ENCODE peak calls at places on chromosomes 16 and 17, in seven cellular contexts. One of them, this sample, is unnamed.

GRCh38 chr17:42706732-42707131 is 24.4 kb downstream of the CNTNAP1 start:
- DNase-seq in A673: no peak
- DNase-seq in brain microvascular endothelial cell: no peak
- DNase-seq in MM.1S: no peak
- DNase-seq in transverse colon: no peak
- DNase-seq in heart right ventricle: no peak
- DNase-seq in ovary: no peak
- DNase-seq in this sample: no peak

GRCh38 chr17:57966875-57967274 is 11.7 kb upstream of the CUEDC1 start:
- DNase-seq in A673: no peak
- DNase-seq in brain microvascular endothelial cell: no peak
- DNase-seq in MM.1S: no peak
- DNase-seq in transverse colon: no peak
- DNase-seq in heart right ventricle: no peak
- DNase-seq in ovary: no peak
- DNase-seq in this sample: peak; percentile 22

GRCh38 chr17:40179923-40180659 is 2.8 kb downstream of the RAPGEFL1 start:
- DNase-seq in A673: peak; percentile 68
- DNase-seq in brain microvascular endothelial cell: peak; percentile 63
- DNase-seq in MM.1S: no peak
- DNase-seq in transverse colon: peak; percentile 47
- DNase-seq in heart right ventricle: no peak
- DNase-seq in ovary: no peak
- DNase-seq in this sample: no peak

GRCh38 chr17:64016248-64016784 is 4.1 kb downstream of the ICAM2 start:
- DNase-seq in A673: no peak
- DNase-seq in brain microvascular endothelial cell: no peak
- DNase-seq in MM.1S: no peak
- DNase-seq in transverse colon: no peak
- DNase-seq in heart right ventricle: no peak
- DNase-seq in ovary: no peak
- DNase-seq in this sample: no peak

GRCh38 chr17:69733171-69734014 is 318.9 kb downstream of the MAP2K6 start:
- DNase-seq in A673: peak; percentile 26
- DNase-seq in brain microvascular endothelial cell: peak; percentile 35
- DNase-seq in MM.1S: peak; percentile 24
- DNase-seq in transverse colon: no peak
- DNase-seq in heart right ventricle: peak; percentile 16
- DNase-seq in ovary: no peak
- DNase-seq in this sample: no peak

GRCh38 chr16:2095315-2095853 is 40.3 kb downstream of the PKD1 start:
- DNase-seq in A673: no peak
- DNase-seq in brain microvascular endothelial cell: peak; percentile 22
- DNase-seq in MM.1S: no peak
- DNase-seq in transverse colon: no peak
- DNase-seq in heart right ventricle: no peak
- DNase-seq in ovary: no peak
- DNase-seq in this sample: no peak

GRCh38 chr16:27179500-27180072 is 23.7 kb upstream of the KDM8 start:
- DNase-seq in A673: peak; percentile 83
- DNase-seq in brain microvascular endothelial cell: peak; percentile 82
- DNase-seq in MM.1S: peak; percentile 80
- DNase-seq in transverse colon: peak; percentile 92
- DNase-seq in heart right ventricle: peak; percentile 86
- DNase-seq in ovary: peak; percentile 69
- DNase-seq in this sample: peak; percentile 79

GRCh38 chr16:81664153-81664552 is 114.9 kb upstream of the PLCG2 start:
- DNase-seq in A673: no peak
- DNase-seq in brain microvascular endothelial cell: no peak
- DNase-seq in MM.1S: no peak
- DNase-seq in transverse colon: no peak
- DNase-seq in heart right ventricle: no peak
- DNase-seq in ovary: no peak
- DNase-seq in this sample: no peak

GRCh38 chr17:62891659-62892058 is 74.4 kb upstream of the TANC2 start:
- DNase-seq in A673: no peak
- DNase-seq in brain microvascular endothelial cell: no peak
- DNase-seq in MM.1S: no peak
- DNase-seq in transverse colon: no peak
- DNase-seq in heart right ventricle: no peak
- DNase-seq in ovary: no peak
- DNase-seq in this sample: no peak

GRCh38 chr17:44386182-44386525 is 3.3 kb downstream of the ITGA2B start:
- DNase-seq in A673: no peak
- DNase-seq in brain microvascular endothelial cell: no peak
- DNase-seq in MM.1S: no peak
- DNase-seq in transverse colon: no peak
- DNase-seq in heart right ventricle: no peak
- DNase-seq in ovary: no peak
- DNase-seq in this sample: no peak

GRCh38 chr17:21288581-21289017 is 4.1 kb downstream of the MAP2K3 start:
- DNase-seq in A673: no peak
- DNase-seq in brain microvascular endothelial cell: no peak
- DNase-seq in MM.1S: no peak
- DNase-seq in transverse colon: no peak
- DNase-seq in heart right ventricle: no peak
- DNase-seq in ovary: peak; percentile 20
- DNase-seq in this sample: no peak

GRCh38 chr17:50946223-50946890 is 80.2 kb upstream of the TOB1 start:
- DNase-seq in A673: no peak
- DNase-seq in brain microvascular endothelial cell: no peak
- DNase-seq in MM.1S: no peak
- DNase-seq in transverse colon: peak; percentile 38
- DNase-seq in heart right ventricle: no peak
- DNase-seq in ovary: peak; percentile 22
- DNase-seq in this sample: no peak

GRCh38 chr17:59520276-59520675 is 45.1 kb upstream of the DHX40 start:
- DNase-seq in A673: no peak
- DNase-seq in brain microvascular endothelial cell: no peak
- DNase-seq in MM.1S: no peak
- DNase-seq in transverse colon: no peak
- DNase-seq in heart right ventricle: no peak
- DNase-seq in ovary: no peak
- DNase-seq in this sample: no peak

GRCh38 chr17:43006639-43007551 is at the start of gene IFI35:
- DNase-seq in A673: peak; percentile 70
- DNase-seq in brain microvascular endothelial cell: peak; percentile 83
- DNase-seq in MM.1S: peak; percentile 93
- DNase-seq in transverse colon: peak; percentile 93
- DNase-seq in heart right ventricle: peak; percentile 82
- DNase-seq in ovary: peak; percentile 86
- DNase-seq in this sample: peak; percentile 87

GRCh38 chr17:83056583-83057396 is 22.6 kb upstream of the METRNL start:
- DNase-seq in A673: no peak
- DNase-seq in brain microvascular endothelial cell: no peak
- DNase-seq in MM.1S: no peak
- DNase-seq in transverse colon: no peak
- DNase-seq in heart right ventricle: no peak
- DNase-seq in ovary: peak; percentile 14
- DNase-seq in this sample: no peak

GRCh38 chr16:762595-763268 is 2.2 kb downstream of the MSLN start:
- DNase-seq in A673: no peak
- DNase-seq in brain microvascular endothelial cell: no peak
- DNase-seq in MM.1S: no peak
- DNase-seq in transverse colon: no peak
- DNase-seq in heart right ventricle: no peak
- DNase-seq in ovary: no peak
- DNase-seq in this sample: no peak

GRCh38 chr16:86772671-86773338 is 194.5 kb downstream of the FOXL1 start:
- DNase-seq in A673: peak; percentile 72
- DNase-seq in brain microvascular endothelial cell: peak; percentile 78
- DNase-seq in MM.1S: no peak
- DNase-seq in transverse colon: no peak
- DNase-seq in heart right ventricle: no peak
- DNase-seq in ovary: no peak
- DNase-seq in this sample: no peak

DNA sequence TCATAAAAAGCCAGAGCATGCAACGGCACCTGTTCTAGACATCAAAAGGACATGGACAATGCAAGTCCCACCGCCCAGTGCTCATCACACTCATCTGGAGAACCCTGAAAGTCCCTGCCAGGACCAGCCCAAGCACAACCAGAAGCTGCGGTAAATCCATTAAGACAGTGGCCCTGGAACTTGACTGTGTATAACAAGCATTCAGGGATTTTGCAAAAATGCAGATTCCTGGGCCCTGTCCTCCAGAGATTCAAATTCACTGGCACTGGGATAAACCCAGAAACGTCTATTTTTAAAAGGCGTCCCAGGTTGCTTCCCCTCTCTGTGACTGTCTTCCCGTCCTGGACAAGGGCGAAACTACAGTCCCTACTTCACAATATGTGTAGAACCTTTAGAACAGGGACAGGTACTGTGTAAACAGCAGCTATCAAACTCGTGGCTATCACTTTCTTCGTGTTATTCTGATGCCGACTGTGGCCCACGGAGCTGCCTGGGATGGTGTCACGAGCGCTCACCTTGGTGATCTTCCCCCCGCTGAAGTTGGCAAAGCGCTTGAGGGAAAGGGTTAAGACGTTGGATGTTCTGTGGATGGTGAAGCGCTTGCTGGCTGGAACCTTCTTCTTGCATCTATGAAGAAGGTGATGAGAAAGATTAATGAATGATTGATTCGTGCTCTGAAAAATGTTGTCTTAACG is 22.3 kb downstream of the USP36 start:
- DNase-seq in A673: no peak
- DNase-seq in brain microvascular endothelial cell: no peak
- DNase-seq in MM.1S: no peak
- DNase-seq in transverse colon: no peak
- DNase-seq in heart right ventricle: no peak
- DNase-seq in ovary: no peak
- DNase-seq in this sample: no peak
- H3K36me3 ChIP-seq in A673: peaks cover 67% of the 10 kb centered on the region
- H3K36me3 ChIP-seq in brain microvascular endothelial cell: peaks cover 67% of the 10 kb centered on the region
- H3K36me3 ChIP-seq in MM.1S: peaks cover 39% of the 10 kb centered on the region
- H3K36me3 ChIP-seq in transverse colon: no peaks in the 10 kb centered on the region
- H3K36me3 ChIP-seq in heart right ventricle: peaks cover 42% of the 10 kb centered on the region
- H3K36me3 ChIP-seq in ovary: no peaks in the 10 kb centered on the region
- H3K36me3 ChIP-seq in this sample: peaks cover 67% of the 10 kb centered on the region

DNA sequence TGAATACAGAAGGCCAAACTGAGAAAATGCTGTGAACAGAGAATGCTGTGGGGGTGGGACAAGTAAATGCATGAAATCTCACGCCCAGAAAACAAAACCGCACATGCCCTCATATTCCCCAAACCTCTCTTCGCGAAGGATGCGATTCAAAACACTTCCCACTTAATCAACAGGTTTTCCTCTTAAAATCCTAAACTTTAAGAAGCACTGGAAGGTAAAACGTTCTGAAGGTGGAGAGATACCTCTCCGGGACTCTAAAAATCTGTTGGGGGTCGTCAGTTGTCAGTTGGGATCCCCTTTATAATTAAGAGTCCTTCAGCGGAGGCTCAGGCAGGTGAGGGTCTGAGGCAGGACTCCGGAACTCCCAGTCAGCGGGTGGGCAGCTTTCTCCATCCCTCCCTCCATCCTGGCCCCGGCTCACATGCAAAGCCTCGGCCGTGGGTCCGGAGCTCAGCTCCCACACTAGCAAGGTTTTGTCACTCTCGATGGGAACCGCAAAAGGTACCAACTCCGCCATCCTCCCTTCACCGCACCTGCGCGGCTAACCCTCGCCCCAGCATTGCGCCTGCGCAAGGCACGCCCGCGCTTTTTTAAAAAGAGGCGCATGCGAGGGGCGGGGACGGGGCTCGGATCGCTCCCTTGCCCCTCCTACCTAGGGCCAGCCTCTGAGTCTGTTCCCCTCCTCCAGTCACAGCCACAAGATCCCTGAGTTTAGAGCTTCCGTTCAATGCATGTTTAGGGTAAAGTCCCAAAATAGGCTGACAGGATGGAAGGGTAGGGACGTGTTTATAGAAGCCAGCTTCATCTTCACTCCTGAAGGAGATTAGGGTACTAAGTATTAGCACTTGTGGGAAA is at the start of gene RDM1:
- DNase-seq in A673: peak; percentile 85
- DNase-seq in brain microvascular endothelial cell: peak; percentile 53
- DNase-seq in MM.1S: peak; percentile 86
- DNase-seq in transverse colon: peak; percentile 74
- DNase-seq in heart right ventricle: peak; percentile 65
- DNase-seq in ovary: peak; percentile 43
- DNase-seq in this sample: peak; percentile 32
- H3K4me3 ChIP-seq in A673: peak within 1 kb of the TSS; percentile 59
- H3K4me3 ChIP-seq in brain microvascular endothelial cell: peak within 1 kb of the TSS; percentile 48
- H3K4me3 ChIP-seq in MM.1S: peak within 1 kb of the TSS; percentile 61
- H3K4me3 ChIP-seq in transverse colon: peak within 1 kb of the TSS; percentile 41
- H3K4me3 ChIP-seq in heart right ventricle: peak within 1 kb of the TSS; percentile 38
- H3K4me3 ChIP-seq in ovary: peak within 1 kb of the TSS; percentile 29
- H3K4me3 ChIP-seq in this sample: peak within 1 kb of the TSS; percentile 1

DNA sequence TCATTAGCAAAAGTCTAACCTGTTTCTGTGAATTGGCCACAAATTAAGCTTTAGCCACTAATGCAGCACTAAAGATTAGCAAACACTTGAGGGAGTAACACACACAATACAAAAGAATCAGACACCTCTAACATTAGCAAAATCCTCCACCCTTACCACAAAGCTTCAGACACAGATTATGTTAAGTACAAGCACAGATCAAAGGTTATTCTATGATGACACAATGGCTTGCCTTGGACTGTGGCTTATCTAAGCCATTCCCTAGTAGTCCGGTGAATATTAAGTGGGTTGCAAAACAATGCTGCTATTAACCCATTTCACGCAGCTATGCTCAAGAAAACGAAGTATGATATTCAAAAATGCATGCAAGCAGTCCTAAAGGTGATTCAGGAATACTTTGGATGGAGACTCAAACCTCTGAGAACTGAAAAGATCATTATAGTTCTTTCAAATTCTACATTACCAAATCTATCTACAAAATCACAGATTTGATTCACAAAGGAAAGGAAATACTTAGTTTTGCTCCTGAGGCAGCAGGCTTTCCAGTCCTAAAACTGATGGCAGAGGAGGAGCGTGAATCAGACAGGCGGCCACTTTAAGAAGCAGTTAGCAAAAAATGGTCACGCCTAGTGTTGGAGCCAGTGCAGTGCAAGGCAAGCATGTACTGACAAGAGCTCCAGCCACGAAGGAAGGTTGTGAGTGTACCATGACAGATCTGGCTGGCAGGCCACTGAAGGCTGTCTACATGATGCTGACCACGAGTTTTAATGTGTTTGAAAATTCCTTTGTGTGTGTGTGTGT is 67.2 kb downstream of the PARN start:
- DNase-seq in A673: peak; percentile 15
- DNase-seq in brain microvascular endothelial cell: peak; percentile 11
- DNase-seq in MM.1S: no peak
- DNase-seq in transverse colon: peak; percentile 41
- DNase-seq in heart right ventricle: no peak
- DNase-seq in ovary: no peak
- DNase-seq in this sample: no peak
- TF ChIP-seq CTCF in A673: no peak
- TF ChIP-seq CTCF in brain microvascular endothelial cell: peak; percentile 29
- TF ChIP-seq CTCF in MM.1S: no peak
- TF ChIP-seq CTCF in transverse colon: peak; percentile 59
- TF ChIP-seq CTCF in heart right ventricle: no peak
- TF ChIP-seq CTCF in ovary: no peak
- TF ChIP-seq CTCF in this sample: no peak

DNA sequence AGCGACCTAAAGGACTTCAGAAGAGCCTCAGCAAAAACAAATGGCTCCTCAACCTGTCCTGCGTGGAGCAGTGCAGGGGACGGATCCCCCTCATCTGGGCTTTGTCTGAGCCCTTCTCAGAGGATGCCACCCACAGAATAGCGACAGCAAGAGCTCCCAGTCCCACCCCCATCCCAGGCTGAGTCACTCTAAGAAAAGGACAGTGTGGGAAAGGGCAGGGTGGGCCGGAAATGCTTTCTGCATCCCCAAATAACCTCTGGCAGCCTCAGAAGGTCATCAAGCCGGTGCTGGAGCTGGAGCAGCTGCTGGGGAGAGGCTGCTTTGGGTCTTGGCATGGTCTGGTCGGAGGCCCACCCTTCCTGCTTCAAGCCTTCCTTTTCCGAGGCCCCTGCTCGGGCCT is 8.9 kb downstream of the SLC12A4 start:
- DNase-seq in A673: no peak
- DNase-seq in brain microvascular endothelial cell: no peak
- DNase-seq in MM.1S: no peak
- DNase-seq in transverse colon: peak; percentile 36
- DNase-seq in heart right ventricle: peak; percentile 82
- DNase-seq in ovary: no peak
- DNase-seq in this sample: peak; percentile 59
- H3K36me3 ChIP-seq in A673: peaks cover 28% of the 10 kb centered on the region
- H3K36me3 ChIP-seq in brain microvascular endothelial cell: peaks cover 87% of the 10 kb centered on the region
- H3K36me3 ChIP-seq in MM.1S: no peaks in the 10 kb centered on the region
- H3K36me3 ChIP-seq in transverse colon: no peaks in the 10 kb centered on the region
- H3K36me3 ChIP-seq in heart right ventricle: peaks cover 49% of the 10 kb centered on the region
- H3K36me3 ChIP-seq in ovary: no peaks in the 10 kb centered on the region
- H3K36me3 ChIP-seq in this sample: peaks cover 9% of the 10 kb centered on the region

This sample was measured in lung.